ENCODE peak calls at places on chromosomes 7 and 10, in seven cellular contexts. R is mammary epithelial cell, F is psoas muscle, N is prostate gland, U is MM.1S, Y is neural progenitor cell, M is neural crest cell. E is an unnamed sample.

GRCh38 chr10:329361-330099 is 194.3 kb downstream of the ZMYND11 start:
- DNase-seq in R (peak), F (peak), N (peak), U (peak), Y (peak), M (no peak), E (no peak)

GRCh38 chr10:687583-688286 is 1.7 kb downstream of the DIP2C start:
- DNase-seq in R (no peak), F (no peak), N (no peak), U (no peak), Y (no peak), M (no peak), E (no peak)

GRCh38 chr10:36313142-36313541 is 671.0 kb upstream of the FZD8 start:
- DNase-seq in R (no peak), F (no peak), N (no peak), U (peak), Y (no peak), M (no peak), E (no peak)

GRCh38 chr7:112779667-112780066 is 10.5 kb downstream of the TMEM168 start:
- DNase-seq in R (no peak), F (no peak), N (no peak), U (no peak), Y (no peak), M (no peak), E (no peak)

GRCh38 chr7:158114056-158114850 is 473.4 kb downstream of the PTPRN2 start:
- DNase-seq in R (no peak), F (no peak), N (no peak), U (no peak), Y (no peak), M (no peak), E (no peak)

GRCh38 chr10:116785282-116785681 is 42.9 kb upstream of the HSPA12A start:
- DNase-seq in R (no peak), F (no peak), N (no peak), U (no peak), Y (no peak), M (no peak), E (no peak)

GRCh38 chr10:11521860-11522259 is 89.6 kb downstream of the USP6NL start:
- DNase-seq in R (no peak), F (no peak), N (no peak), U (no peak), Y (no peak), M (no peak), E (no peak)

GRCh38 chr7:135877799-135878198 is 99.4 kb downstream of the MTPN start:
- DNase-seq in R (peak), F (no peak), N (peak), U (no peak), Y (no peak), M (no peak), E (no peak)

GRCh38 chr7:114345494-114345893 is 69.1 kb upstream of the FOXP2 start:
- DNase-seq in R (peak), F (no peak), N (no peak), U (peak), Y (no peak), M (no peak), E (no peak)

GRCh38 chr10:19654576-19654975 is 161.7 kb upstream of the PLXDC2 start:
- DNase-seq in R (peak), F (no peak), N (no peak), U (no peak), Y (no peak), M (no peak), E (no peak)

GRCh38 chr7:35695628-35695888 is 623 bp upstream of the HERPUD2 start:
- DNase-seq in R (peak), F (no peak), N (no peak), U (peak), Y (no peak), M (no peak), E (no peak)

GRCh38 chr7:3174515-3175318 is 126.3 kb upstream of the SDK1 start:
- DNase-seq in R (no peak), F (no peak), N (no peak), U (no peak), Y (no peak), M (no peak), E (no peak)

GRCh38 chr7:128747327-128748079 is 8.3 kb downstream of the CALU start:
- DNase-seq in R (no peak), F (no peak), N (no peak), U (no peak), Y (no peak), M (no peak), E (no peak)

GRCh38 chr10:24882047-24882698 is 70.2 kb downstream of the PRTFDC1 start:
- DNase-seq in R (peak), F (no peak), N (no peak), U (no peak), Y (no peak), M (no peak), E (no peak)

GRCh38 chr7:5234852-5235831 is 45.1 kb downstream of the WIPI2 start:
- DNase-seq in R (peak), F (no peak), N (peak), U (peak), Y (no peak), M (no peak), E (no peak)

GRCh38 chr10:61452655-61453641 is at the start of gene TMEM26:
- DNase-seq in R (no peak), F (peak), N (peak), U (no peak), Y (peak), M (peak), E (peak)

GRCh38 chr7:135811513-135811912 is 62.9 kb upstream of the FAM180A start:
- DNase-seq in R (no peak), F (no peak), N (no peak), U (no peak), Y (no peak), M (no peak), E (no peak)

GRCh38 chr10:44463511-44464121 is 78.7 kb upstream of the CXCL12 start:
- DNase-seq in R (no peak), F (no peak), N (no peak), U (no peak), Y (no peak), M (no peak), E (no peak)

GRCh38 chr7:107330478-107330877 is 139.4 kb upstream of the GPR22 start:
- DNase-seq in R (no peak), F (no peak), N (no peak), U (no peak), Y (no peak), M (no peak), E (no peak)

GRCh38 chr10:11236234-11236633 is 218.6 kb downstream of the CELF2 start:
- DNase-seq in R (no peak), F (no peak), N (no peak), U (no peak), Y (no peak), M (no peak), E (no peak)

GRCh38 chr7:115066050-115066449 is 144.2 kb downstream of the MDFIC start:
- DNase-seq in R (no peak), F (peak), N (no peak), U (no peak), Y (peak), M (no peak), E (no peak)

GRCh38 chr10:114714281-114714741 is 56.2 kb upstream of the ABLIM1 start:
- DNase-seq in R (peak), F (no peak), N (peak), U (no peak), Y (no peak), M (no peak), E (no peak)

GRCh38 chr10:117320050-117320665 is 55.1 kb downstream of the PDZD8 start:
- DNase-seq in R (no peak), F (no peak), N (no peak), U (peak), Y (peak), M (no peak), E (peak)

GRCh38 chr10:87847550-87847949 is 15.8 kb downstream of the KLLN start:
- DNase-seq in R (peak), F (no peak), N (no peak), U (no peak), Y (no peak), M (no peak), E (no peak)

GRCh38 chr10:37478381-37478780 is 353.0 kb downstream of the ANKRD30A start:
- DNase-seq in R (no peak), F (no peak), N (no peak), U (no peak), Y (no peak), M (no peak), E (no peak)

GRCh38 chr10:43461950-43462349 is 25.0 kb downstream of the ZNF487 start:
- DNase-seq in R (peak), F (no peak), N (peak), U (peak), Y (peak), M (peak), E (peak)

GRCh38 chr7:2943851-2944601 is 99.6 kb downstream of the CARD11 start:
- DNase-seq in R (no peak), F (no peak), N (no peak), U (no peak), Y (no peak), M (no peak), E (no peak)

GRCh38 chr7:107090452-107090851 is 45.9 kb downstream of the PRKAR2B start:
- DNase-seq in R (no peak), F (no peak), N (no peak), U (peak), Y (no peak), M (no peak), E (no peak)

GRCh38 chr7:92645531-92646061 is 55.4 kb upstream of the FAM133B start:
- DNase-seq in R (peak), F (no peak), N (peak), U (no peak), Y (peak), M (no peak), E (peak)

GRCh38 chr7:93365341-93365740 is 133.2 kb downstream of the VPS50 start:
- DNase-seq in R (no peak), F (no peak), N (no peak), U (no peak), Y (no peak), M (no peak), E (no peak)

GRCh38 chr7:36275735-36276284 is 113.9 kb upstream of the ANLN start:
- DNase-seq in R (no peak), F (no peak), N (no peak), U (no peak), Y (no peak), M (no peak), E (no peak)

GRCh38 chr10:119724630-119725549 is 960 bp upstream of the INPP5F start:
- DNase-seq in R (no peak), F (no peak), N (no peak), U (peak), Y (no peak), M (no peak), E (no peak)

GRCh38 chr10:85319826-85320225 is 991.4 kb downstream of the CCSER2 start:
- DNase-seq in R (no peak), F (no peak), N (no peak), U (no peak), Y (no peak), M (no peak), E (no peak)

GRCh38 chr10:85315657-85316056 is 987.3 kb downstream of the CCSER2 start:
- DNase-seq in R (no peak), F (no peak), N (no peak), U (no peak), Y (no peak), M (no peak), E (no peak)

GRCh38 chr10:85319150-85319549 is 990.8 kb downstream of the CCSER2 start:
- DNase-seq in R (no peak), F (no peak), N (no peak), U (no peak), Y (no peak), M (no peak), E (no peak)

GRCh38 chr10:85317827-85318226 is 989.4 kb downstream of the CCSER2 start:
- DNase-seq in R (no peak), F (no peak), N (no peak), U (peak), Y (no peak), M (no peak), E (no peak)
- TF ChIP-seq CTCF in R (no peak), F (no peak), N (no peak), U (no peak), Y (peak), M (no peak), E (no peak)

GRCh38 chr10:47165711-47166404 is 134.1 kb upstream of the GDF10 start:
- DNase-seq in R (no peak), F (peak), N (peak), U (no peak), Y (no peak), M (no peak), E (no peak)
- TF ChIP-seq CTCF in R (no peak), F (no peak), N (no peak), U (no peak), Y (no peak), M (no peak), E (no peak)

GRCh38 chr10:5737352-5737751 is 52.7 kb downstream of the TASOR2 start:
- DNase-seq in R (no peak), F (no peak), N (no peak), U (no peak), Y (peak), M (no peak), E (no peak)
- TF ChIP-seq CTCF in R (peak), F (no peak), N (no peak), U (no peak), Y (peak), M (peak), E (no peak)

GRCh38 chr7:121540138-121540537 is 144.0 kb upstream of the FAM3C start:
- DNase-seq in R (no peak), F (no peak), N (no peak), U (no peak), Y (no peak), M (no peak), E (no peak)

GRCh38 chr7:121541457-121541856 is 145.3 kb upstream of the FAM3C start:
- DNase-seq in R (peak), F (no peak), N (no peak), U (no peak), Y (no peak), M (no peak), E (no peak)

GRCh38 chr7:121531175-121532070 is 135.3 kb upstream of the FAM3C start:
- DNase-seq in R (peak), F (no peak), N (no peak), U (no peak), Y (no peak), M (no peak), E (no peak)

DNA sequence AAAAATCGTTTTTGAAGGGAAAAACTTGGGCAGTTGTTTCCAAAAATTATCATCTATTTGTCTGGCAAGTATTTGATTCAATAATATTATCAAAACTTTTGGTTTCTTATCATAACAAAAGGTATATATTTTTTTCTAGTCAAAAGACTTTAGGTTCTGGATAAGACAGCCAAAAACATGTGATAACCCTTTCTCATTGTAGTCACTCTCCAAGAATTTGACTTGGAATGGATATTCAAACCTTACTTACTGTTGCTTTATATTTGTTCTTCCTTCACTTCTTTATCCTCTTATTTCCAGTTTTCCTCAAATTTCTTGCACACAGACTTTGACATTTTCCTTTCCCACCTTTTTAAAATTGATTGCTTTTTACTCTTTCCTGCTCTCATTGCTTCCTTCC is 140.9 kb upstream of the FAM3C start:
- DNase-seq in R (no peak), F (no peak), N (no peak), U (no peak), Y (no peak), M (no peak), E (no peak)
- TF ChIP-seq CTCF in R (no peak), F (no peak), N (no peak), U (no peak), Y (no peak), M (no peak), E (no peak)

GRCh38 chr7:31778296-31778695 is 91.3 kb downstream of the PPP1R17 start:
- DNase-seq in R (no peak), F (no peak), N (no peak), U (no peak), Y (no peak), M (no peak), E (no peak)

GRCh38 chr7:31776616-31777015 is 89.6 kb downstream of the PPP1R17 start:
- DNase-seq in R (peak), F (no peak), N (no peak), U (no peak), Y (peak), M (no peak), E (no peak)

GRCh38 chr7:31785081-31785480 is 98.1 kb downstream of the PPP1R17 start:
- DNase-seq in R (no peak), F (no peak), N (no peak), U (no peak), Y (no peak), M (no peak), E (no peak)

GRCh38 chr7:31783221-31783620 is 96.2 kb downstream of the PPP1R17 start:
- DNase-seq in R (no peak), F (no peak), N (no peak), U (no peak), Y (no peak), M (no peak), E (no peak)

DNA sequence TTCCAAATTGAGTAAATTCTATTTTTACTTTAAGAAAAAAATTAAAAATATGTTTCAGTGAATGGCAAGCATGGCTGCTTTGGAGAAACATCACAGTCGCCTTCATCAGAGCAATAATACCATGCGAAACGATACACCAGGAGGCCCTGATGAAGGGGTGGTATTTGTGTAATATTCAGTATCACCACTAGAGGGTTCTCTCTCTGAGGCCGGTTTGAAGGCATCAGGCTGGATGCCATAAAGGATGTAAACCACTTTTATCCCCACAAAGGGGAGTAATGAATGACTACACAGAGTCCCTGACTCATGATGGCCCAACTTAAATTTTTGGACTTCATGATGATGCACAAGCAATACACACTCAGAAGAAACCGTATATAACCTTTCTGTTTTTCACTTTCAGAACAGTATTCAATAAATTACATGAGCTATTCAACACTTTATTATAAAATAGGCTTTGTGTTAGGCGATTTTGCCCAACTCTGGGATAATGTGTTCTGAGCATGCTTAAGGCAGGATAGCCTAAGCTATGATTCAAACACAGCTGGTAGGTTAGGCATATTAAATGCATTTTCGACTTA is 95.5 kb downstream of the PPP1R17 start:
- DNase-seq in R (peak), F (no peak), N (no peak), U (peak), Y (peak), M (peak), E (peak)
- TF ChIP-seq CTCF in R (peak), F (peak), N (peak), U (peak), Y (peak), M (peak), E (peak)

DNA sequence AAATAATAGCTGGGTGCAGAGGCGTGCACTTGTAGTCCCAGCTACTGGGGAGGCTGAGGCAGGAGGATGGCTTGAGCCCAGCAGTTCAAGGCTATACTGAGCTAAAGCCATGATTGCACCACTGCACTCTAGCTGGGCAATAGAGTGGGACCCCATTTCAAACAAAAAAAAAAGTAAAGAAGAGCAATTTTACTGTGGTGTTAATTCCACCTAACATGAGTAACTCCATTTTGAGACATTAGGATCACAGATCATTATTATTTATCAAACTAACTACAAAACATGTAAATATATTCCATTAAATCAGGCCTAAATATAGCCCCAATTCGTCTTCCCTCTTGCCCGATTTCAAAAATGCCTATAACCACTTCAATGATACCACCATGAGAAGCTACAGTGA is 104.8 kb upstream of the TRIM24 start:
- DNase-seq in R (no peak), F (no peak), N (no peak), U (no peak), Y (no peak), M (no peak), E (no peak)
- TF ChIP-seq CTCF in R (no peak), F (no peak), N (no peak), U (no peak), Y (no peak), M (no peak), E (no peak)

DNA sequence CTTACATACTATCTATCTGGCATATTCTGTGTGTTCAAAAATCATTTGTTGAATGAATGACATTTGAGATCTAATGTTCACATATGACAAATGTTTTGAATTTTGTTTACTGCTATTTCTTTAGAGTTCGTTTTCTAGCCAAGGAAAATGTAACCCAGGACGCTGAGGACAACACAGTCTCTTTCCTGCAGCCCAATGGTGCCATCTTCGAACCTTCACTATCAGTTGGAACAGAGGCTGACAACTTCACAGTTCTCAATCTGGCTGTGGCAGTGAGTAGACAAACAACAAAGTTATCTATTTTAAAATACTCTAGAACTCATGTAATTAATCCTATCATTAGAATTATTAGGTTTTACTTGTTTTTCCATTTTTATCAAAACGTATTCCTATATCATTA is 22.5 kb downstream of the CD36 start:
- DNase-seq in R (no peak), F (no peak), N (no peak), U (no peak), Y (no peak), M (no peak), E (no peak)
- TF ChIP-seq CTCF in R (no peak), F (no peak), N (no peak), U (no peak), Y (no peak), M (no peak), E (no peak)

DNA sequence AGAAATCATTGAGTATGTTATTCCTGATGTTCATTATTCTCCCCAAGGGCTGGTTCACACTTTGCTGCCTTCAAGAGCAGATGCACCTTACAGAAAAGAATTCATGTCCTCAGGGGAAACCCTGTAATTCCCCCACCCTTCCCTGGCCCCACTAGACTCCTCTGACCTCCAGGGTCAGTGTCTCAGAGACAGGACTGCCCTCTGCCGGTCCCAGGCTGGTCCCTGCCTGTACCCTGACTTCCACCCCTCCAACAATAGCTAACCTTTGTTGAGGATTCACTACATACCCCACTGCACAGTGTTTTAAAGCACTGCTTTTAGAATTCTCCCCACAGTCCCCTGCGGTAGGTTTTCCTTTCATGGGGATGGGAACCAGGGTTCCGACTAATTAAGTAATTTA is 4.4 kb upstream of the SEPHS1 start:
- DNase-seq in R (no peak), F (no peak), N (no peak), U (peak), Y (peak), M (no peak), E (peak)
- TF ChIP-seq CTCF in R (no peak), F (no peak), N (no peak), U (peak), Y (peak), M (peak), E (no peak)

E was measured in endothelial cell.